ENCODE peak calls at places on chromosomes 2 and 18, in ten cellular contexts. B is PC-3; H is thoracic aorta; I is iPS DF 6.9; C is CD8-positive, alpha-beta memory T cell; M is tibial artery; N is GM23248; X is cardiac muscle cell; O is IMR-90; E is stomach. D is an unnamed sample. For H3K36me3 and H3K27me3, the result is how much of the 10 kb centered on the place peaks cover.

GRCh38 chr2:196758474-196759377 is 40.8 kb downstream of the GTF3C3 start:
- DNase-seq in E (no peak), N (peak), H (no peak), B (peak), C (no peak), I (no peak), X (no peak), O (peak), M (no peak), D (no peak)

GRCh38 chr18:79211844-79212243 is 142.7 kb downstream of the ATP9B start:
- DNase-seq in X (no peak), C (no peak), O (peak), E (no peak), B (no peak), I (no peak), N (peak), M (no peak), H (no peak), D (no peak)

GRCh38 chr2:212539145-212539880 is 711 bp upstream of the ERBB4 start:
- DNase-seq in E (peak), I (no peak), C (no peak), B (peak), X (peak), N (peak), H (no peak), M (peak), O (no peak), D (peak)

GRCh38 chr2:10768063-10768507 is 44.5 kb downstream of the PDIA6 start:
- DNase-seq in N (no peak), O (no peak), X (no peak), C (no peak), I (no peak), E (no peak), M (no peak), B (no peak), H (no peak), D (no peak)

GRCh38 chr2:166230724-166231070 is 102.9 kb upstream of the SCN1A start:
- DNase-seq in C (no peak), X (no peak), M (no peak), E (no peak), H (no peak), N (no peak), I (no peak), O (no peak), B (peak), D (no peak)

GRCh38 chr2:107008843-107009242 is 122.9 kb upstream of the ST6GAL2 start:
- DNase-seq in C (no peak), N (no peak), I (no peak), H (no peak), B (peak), X (no peak), O (no peak), E (no peak), M (no peak), D (no peak)

GRCh38 chr2:142940606-142941223 is 63.3 kb downstream of the KYNU start:
- DNase-seq in B (no peak), I (no peak), H (no peak), C (no peak), N (no peak), E (no peak), M (no peak), O (no peak), X (no peak), D (no peak)

GRCh38 chr2:214604861-214605260 is 194.0 kb downstream of the VWC2L start:
- DNase-seq in I (no peak), M (no peak), B (peak), C (no peak), N (peak), E (no peak), O (peak), H (no peak), X (no peak), D (no peak)

GRCh38 chr2:42792087-42792582 is 248 bp downstream of the HAAO start:
- DNase-seq in O (no peak), X (no peak), N (peak), B (no peak), I (no peak), M (peak), E (no peak), H (no peak), C (no peak), D (no peak)

GRCh38 chr2:64296150-64296500 is 151.9 kb upstream of the PELI1 start:
- DNase-seq in N (no peak), C (no peak), X (no peak), H (no peak), E (no peak), I (no peak), O (no peak), M (no peak), B (no peak), D (peak)

GRCh38 chr2:105999590-105999989 is 194.5 kb downstream of the UXS1 start:
- DNase-seq in O (no peak), X (no peak), B (no peak), E (no peak), H (no peak), N (no peak), M (no peak), I (no peak), C (no peak), D (no peak)

GRCh38 chr2:144886847-144887246 is 366.9 kb upstream of the ZEB2 start:
- DNase-seq in E (no peak), X (no peak), N (no peak), I (no peak), M (peak), C (no peak), H (peak), B (no peak), O (no peak), D (no peak)

GRCh38 chr2:100831158-100831715 is 11.3 kb downstream of the NPAS2 start:
- DNase-seq in O (peak), I (no peak), N (peak), C (no peak), H (no peak), M (no peak), B (no peak), X (no peak), E (no peak), D (no peak)

GRCh38 chr2:230783101-230783500 is 70.5 kb downstream of the CAB39 start:
- DNase-seq in O (no peak), E (no peak), X (no peak), M (no peak), N (no peak), I (no peak), B (no peak), H (no peak), C (no peak), D (no peak)

GRCh38 chr2:204604061-204604460 is 58.8 kb downstream of the PARD3B start:
- DNase-seq in C (no peak), O (peak), X (no peak), B (no peak), I (no peak), H (no peak), N (peak), M (no peak), E (no peak), D (no peak)

GRCh38 chr18:54150226-54150625 is 74.2 kb downstream of the MBD2 start:
- DNase-seq in O (no peak), N (no peak), M (no peak), C (no peak), X (no peak), E (no peak), I (no peak), H (no peak), B (peak), D (no peak)

GRCh38 chr2:3766824-3767223 is 63.4 kb downstream of the DCDC2C start:
- DNase-seq in E (no peak), X (no peak), H (no peak), B (no peak), O (no peak), M (no peak), I (no peak), N (no peak), C (no peak), D (no peak)

GRCh38 chr2:178846458-178846802 is 39.2 kb upstream of the TTN start:
- DNase-seq in N (peak), E (no peak), I (no peak), C (no peak), M (no peak), H (no peak), O (no peak), X (no peak), B (peak), D (no peak)

GRCh38 chr18:58202406-58202730 is 158.3 kb downstream of the NEDD4L start:
- DNase-seq in M (no peak), N (peak), I (no peak), O (peak), B (peak), E (no peak), X (no peak), C (no peak), H (no peak), D (no peak)

GRCh38 chr2:137000790-137001189 is 235.4 kb downstream of the THSD7B start:
- DNase-seq in N (no peak), X (no peak), B (no peak), E (no peak), M (no peak), C (no peak), H (no peak), O (no peak), I (no peak), D (no peak)

GRCh38 chr2:237581751-237582746 is 8.5 kb downstream of the RAB17 start:
- DNase-seq in X (peak), B (no peak), C (peak), M (peak), E (peak), N (peak), O (peak), H (peak), I (no peak), D (peak)

GRCh38 chr2:9667826-9668225 is 37.0 kb upstream of the YWHAQ start:
- DNase-seq in O (no peak), M (no peak), X (no peak), H (no peak), C (no peak), I (no peak), B (no peak), N (no peak), E (no peak), D (no peak)

GRCh38 chr2:152696476-152696875 is 20.8 kb downstream of the PRPF40A start:
- DNase-seq in N (no peak), E (no peak), C (no peak), H (no peak), X (no peak), M (no peak), I (no peak), O (no peak), B (no peak), D (no peak)

GRCh38 chr2:204535764-204536163 is 9.5 kb upstream of the PARD3B start:
- DNase-seq in H (no peak), C (no peak), O (no peak), M (no peak), X (no peak), B (peak), N (no peak), E (no peak), I (no peak), D (no peak)

GRCh38 chr2:156221703-156222102 is 110.8 kb downstream of the NR4A2 start:
- DNase-seq in E (no peak), X (no peak), M (no peak), C (no peak), H (no peak), I (no peak), O (no peak), N (no peak), B (no peak), D (no peak)

GRCh38 chr2:119433636-119434327 is 2.1 kb downstream of the TMEM37 start:
- DNase-seq in I (no peak), O (no peak), E (no peak), B (no peak), M (no peak), C (no peak), X (no peak), N (no peak), H (no peak), D (no peak)
- H3K27ac ChIP-seq in I (no peak), O (no peak), E (no peak), B (no peak), M (no peak), C (no peak), X (no peak), N (no peak), H (no peak), D (no peak)

DNA sequence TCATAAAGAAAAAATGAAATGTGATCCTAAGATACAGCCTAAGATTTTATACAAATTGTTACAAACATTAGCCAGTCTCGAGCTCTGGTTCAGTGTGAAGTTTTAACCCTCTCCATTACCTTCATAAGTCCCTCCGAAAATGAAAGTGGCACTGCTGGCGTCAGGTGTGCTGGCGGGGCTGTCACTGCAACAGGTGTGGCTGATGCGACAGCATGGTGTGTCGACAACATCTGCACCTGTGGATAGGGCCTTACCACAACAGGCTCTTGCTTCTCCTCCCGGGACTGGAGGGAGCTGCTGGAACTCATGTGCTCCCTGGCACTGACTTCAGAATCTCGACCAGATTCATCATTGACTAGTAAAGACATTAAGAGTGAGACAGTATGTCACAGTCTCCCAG is 10.3 kb downstream of the SAP130 start:
- DNase-seq in I (no peak), B (no peak), C (no peak), N (no peak), E (no peak), X (no peak), H (no peak), O (no peak), M (no peak), D (no peak)
- H3K36me3 ChIP-seq in I (under half), B (under half), C (under half), N (under half), E (under half), X (half or more), H (under half), O (under half), M (half or more), D (under half)

DNA sequence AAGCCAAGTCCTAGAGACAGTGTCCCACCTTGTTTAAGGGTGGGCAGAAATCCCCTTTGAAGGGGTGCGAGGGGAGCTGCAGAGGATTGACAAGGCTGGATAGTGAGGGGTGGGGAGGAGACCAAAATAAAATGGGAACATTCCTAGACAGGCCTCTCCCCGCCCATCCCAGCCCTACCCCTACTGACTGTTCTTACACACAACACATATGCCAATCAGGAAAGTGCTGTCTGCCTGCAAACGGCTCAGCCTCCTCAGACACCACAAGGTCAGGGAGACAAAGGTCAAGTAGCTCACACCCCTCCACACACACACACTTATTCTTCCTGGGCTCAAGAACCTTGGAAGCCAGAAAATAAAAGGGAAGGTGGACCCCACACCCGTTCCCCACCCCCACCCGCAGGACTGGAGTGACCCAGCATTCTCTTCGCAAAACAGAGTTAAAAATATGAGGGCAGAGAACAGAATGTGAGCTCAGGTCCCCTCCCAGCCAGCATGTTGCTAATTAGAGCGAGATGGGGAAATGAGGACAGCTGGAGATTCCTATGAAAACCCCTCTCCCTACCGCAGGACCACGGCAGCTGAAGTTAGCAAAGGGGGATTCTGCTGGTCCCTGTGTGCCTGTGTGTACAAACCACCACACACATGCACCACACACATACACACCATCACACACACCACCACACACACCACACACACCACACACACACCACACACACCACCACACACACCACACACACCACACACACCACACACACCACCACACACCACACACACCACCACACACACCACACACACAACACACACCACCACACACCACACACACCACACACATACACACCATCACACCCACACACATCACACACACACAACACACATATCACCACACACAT is 197.8 kb downstream of the TNS1 start:
- DNase-seq in X (no peak), E (no peak), C (no peak), N (no peak), I (no peak), M (peak), B (no peak), O (no peak), H (no peak), D (no peak)
- H3K27me3 ChIP-seq in X (under half), E (under half), C (under half), N (under half), I (under half), M (under half), B (under half), O (under half), H (under half), D (under half)

DNA sequence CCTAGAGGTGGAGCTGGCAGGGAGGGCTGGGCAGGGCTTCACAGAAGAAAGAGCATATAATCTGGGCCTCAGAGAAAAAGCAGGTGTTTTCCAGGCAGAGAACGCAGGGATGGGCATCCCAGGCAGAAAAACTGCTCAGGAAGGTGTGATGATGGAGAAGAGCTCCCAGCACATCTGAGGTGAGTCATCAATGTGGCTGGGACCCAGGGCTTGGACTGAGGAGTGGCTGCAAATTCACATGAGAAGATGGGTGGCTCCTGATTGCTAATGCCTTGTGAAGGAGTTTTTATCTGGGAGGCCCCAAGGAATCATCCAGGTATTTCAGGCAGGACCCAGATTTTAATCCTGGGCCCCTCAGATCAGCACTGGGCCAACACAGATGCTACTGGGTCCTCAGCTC is 10.2 kb downstream of the IL1F10 start:
- DNase-seq in I (no peak), M (no peak), H (no peak), E (peak), B (peak), N (peak), O (no peak), C (no peak), X (no peak), D (no peak)
- H3K27ac ChIP-seq in I (no peak), M (no peak), H (no peak), E (peak), B (peak), N (peak), O (no peak), C (no peak), X (no peak), D (no peak)

D was measured in WERI-Rb-1.